ENCODE peak calls at places on chromosomes 6 and 20, in eight cellular contexts. One of them, this sample, is unnamed.

GRCh38 chr20:49583669-49584417 is 15.9 kb upstream of the PTGIS start:
- DNase-seq in heart right ventricle: peak; percentile 73
- DNase-seq in KG1: no peak
- DNase-seq in cardiac muscle cell: peak; percentile 94
- DNase-seq in non-pigmented ciliary epithelial cell: peak; percentile 77
- DNase-seq in activated naive CD8-positive, alpha-beta T cell treated with anti-CD3 and anti-CD28 coated beads, Interleukin-2, amount 50 U/mL, for 24 hours: no peak
- DNase-seq in neural crest cell: no peak
- DNase-seq in SW480: peak; percentile 55
- DNase-seq in this sample: no peak

GRCh38 chr6:1187293-1188131 is 124.4 kb upstream of the FOXQ1 start:
- DNase-seq in SW480: no peak
- DNase-seq in KG1: no peak
- DNase-seq in non-pigmented ciliary epithelial cell: no peak
- DNase-seq in activated naive CD8-positive, alpha-beta T cell treated with anti-CD3 and anti-CD28 coated beads, Interleukin-2, amount 50 U/mL, for 24 hours: no peak
- DNase-seq in cardiac muscle cell: no peak
- DNase-seq in neural crest cell: no peak
- DNase-seq in heart right ventricle: no peak
- DNase-seq in this sample: no peak

GRCh38 chr20:4729265-4729664 is 7.6 kb downstream of the PRND start:
- DNase-seq in SW480: no peak
- DNase-seq in KG1: no peak
- DNase-seq in non-pigmented ciliary epithelial cell: no peak
- DNase-seq in activated naive CD8-positive, alpha-beta T cell treated with anti-CD3 and anti-CD28 coated beads, Interleukin-2, amount 50 U/mL, for 24 hours: no peak
- DNase-seq in cardiac muscle cell: no peak
- DNase-seq in heart right ventricle: no peak
- DNase-seq in neural crest cell: no peak
- DNase-seq in this sample: no peak

GRCh38 chr6:156720739-156721714 is 56.2 kb upstream of the ARID1B start:
- DNase-seq in heart right ventricle: no peak
- DNase-seq in cardiac muscle cell: peak; percentile 25
- DNase-seq in SW480: peak; percentile 18
- DNase-seq in activated naive CD8-positive, alpha-beta T cell treated with anti-CD3 and anti-CD28 coated beads, Interleukin-2, amount 50 U/mL, for 24 hours: no peak
- DNase-seq in non-pigmented ciliary epithelial cell: no peak
- DNase-seq in KG1: no peak
- DNase-seq in neural crest cell: no peak
- DNase-seq in this sample: no peak

GRCh38 chr6:132491303-132491702 is 21.6 kb downstream of the STX7 start:
- DNase-seq in neural crest cell: no peak
- DNase-seq in cardiac muscle cell: peak; percentile 70
- DNase-seq in KG1: no peak
- DNase-seq in SW480: no peak
- DNase-seq in non-pigmented ciliary epithelial cell: peak; percentile 18
- DNase-seq in activated naive CD8-positive, alpha-beta T cell treated with anti-CD3 and anti-CD28 coated beads, Interleukin-2, amount 50 U/mL, for 24 hours: no peak
- DNase-seq in heart right ventricle: no peak
- DNase-seq in this sample: no peak

GRCh38 chr6:7777062-7777461 is 51.2 kb downstream of the BMP6 start:
- DNase-seq in SW480: peak; percentile 59
- DNase-seq in activated naive CD8-positive, alpha-beta T cell treated with anti-CD3 and anti-CD28 coated beads, Interleukin-2, amount 50 U/mL, for 24 hours: no peak
- DNase-seq in neural crest cell: no peak
- DNase-seq in non-pigmented ciliary epithelial cell: no peak
- DNase-seq in cardiac muscle cell: no peak
- DNase-seq in heart right ventricle: no peak
- DNase-seq in KG1: no peak
- DNase-seq in this sample: no peak

GRCh38 chr6:41570270-41570615 is 24.1 kb downstream of the FOXP4 start:
- DNase-seq in activated naive CD8-positive, alpha-beta T cell treated with anti-CD3 and anti-CD28 coated beads, Interleukin-2, amount 50 U/mL, for 24 hours: no peak
- DNase-seq in KG1: no peak
- DNase-seq in non-pigmented ciliary epithelial cell: no peak
- DNase-seq in SW480: no peak
- DNase-seq in heart right ventricle: no peak
- DNase-seq in cardiac muscle cell: no peak
- DNase-seq in neural crest cell: peak; percentile 32
- DNase-seq in this sample: no peak

GRCh38 chr6:132964868-132965382 is 150.6 kb downstream of the RPS12 start:
- DNase-seq in heart right ventricle: no peak
- DNase-seq in neural crest cell: no peak
- DNase-seq in non-pigmented ciliary epithelial cell: no peak
- DNase-seq in activated naive CD8-positive, alpha-beta T cell treated with anti-CD3 and anti-CD28 coated beads, Interleukin-2, amount 50 U/mL, for 24 hours: no peak
- DNase-seq in KG1: no peak
- DNase-seq in cardiac muscle cell: no peak
- DNase-seq in SW480: no peak
- DNase-seq in this sample: no peak

GRCh38 chr20:63070301-63070625 is 63.5 kb upstream of the BHLHE23 start:
- DNase-seq in heart right ventricle: no peak
- DNase-seq in KG1: no peak
- DNase-seq in activated naive CD8-positive, alpha-beta T cell treated with anti-CD3 and anti-CD28 coated beads, Interleukin-2, amount 50 U/mL, for 24 hours: no peak
- DNase-seq in non-pigmented ciliary epithelial cell: no peak
- DNase-seq in cardiac muscle cell: no peak
- DNase-seq in neural crest cell: no peak
- DNase-seq in SW480: no peak
- DNase-seq in this sample: no peak

This sample was measured in HEK293T.